ENCODE peak calls at places on chromosomes 11 and 22, in seven cellular contexts. S is neural crest cell, J is breast epithelium, H is prostate gland, W is foreskin fibroblast, A is fibroblast of mammary gland, G is AG10803. N is an unnamed sample.

GRCh38 chr11:119691701-119692546 is 37.1 kb downstream of the NECTIN1 start:
- DNase-seq in J (peak), G (no peak), A (no peak), H (peak), W (no peak), S (no peak), N (no peak)

GRCh38 chr11:86805873-86806310 is 5.5 kb downstream of the PRSS23 start:
- DNase-seq in A (peak), G (no peak), S (no peak), J (no peak), W (peak), H (no peak), N (no peak)

GRCh38 chr11:60762851-60763691 is 6.4 kb downstream of the MS4A15 start:
- DNase-seq in A (no peak), S (no peak), H (no peak), J (no peak), G (no peak), W (no peak), N (no peak)

GRCh38 chr11:15942936-15943335 is 413.4 kb downstream of the SOX6 start:
- DNase-seq in A (no peak), S (no peak), W (no peak), G (no peak), H (no peak), J (no peak), N (no peak)

GRCh38 chr11:76656087-76656531 is 14.4 kb downstream of the LRRC32 start:
- DNase-seq in G (no peak), J (no peak), W (no peak), A (no peak), H (no peak), S (no peak), N (no peak)

GRCh38 chr11:67400942-67401494 is 640 bp downstream of the PPP1CA start:
- DNase-seq in A (no peak), S (no peak), H (no peak), J (no peak), W (no peak), G (no peak), N (no peak)

GRCh38 chr11:27210509-27210908 is 152.5 kb downstream of the CCDC34 start:
- DNase-seq in J (no peak), G (no peak), W (no peak), A (no peak), S (no peak), H (no peak), N (no peak)

GRCh38 chr11:47979378-47980092 is 824 bp upstream of the PTPRJ start:
- DNase-seq in G (no peak), J (no peak), W (peak), H (no peak), S (no peak), A (no peak), N (no peak)

GRCh38 chr22:42834177-42834949 is 22.7 kb downstream of the ARFGAP3 start:
- DNase-seq in G (no peak), W (no peak), S (no peak), J (no peak), H (no peak), A (no peak), N (no peak)

GRCh38 chr11:1382831-1383607 is 6.7 kb upstream of the BRSK2 start:
- DNase-seq in J (peak), H (peak), W (peak), S (peak), A (peak), G (peak), N (peak)
- TF ChIP-seq CTCF in J (no peak), H (no peak), W (no peak), S (peak), A (no peak), G (no peak), N (no peak)

GRCh38 chr11:102669664-102670063 is 35.9 kb downstream of the MMP27 start:
- DNase-seq in A (peak), S (no peak), H (no peak), G (peak), W (peak), J (no peak), N (no peak)

GRCh38 chr11:102662607-102663006 is 37.5 kb upstream of the MMP20 start:
- DNase-seq in S (no peak), A (no peak), W (no peak), H (no peak), J (no peak), G (no peak), N (no peak)

GRCh38 chr11:102664001-102664752 is 39.0 kb upstream of the MMP20 start:
- DNase-seq in S (no peak), A (no peak), W (no peak), J (no peak), G (no peak), H (no peak), N (peak)

GRCh38 chr11:102661040-102661439 is 35.9 kb upstream of the MMP20 start:
- DNase-seq in H (no peak), J (no peak), G (no peak), A (no peak), W (no peak), S (no peak), N (no peak)

GRCh38 chr11:102666331-102666957 is 39.1 kb downstream of the MMP27 start:
- DNase-seq in A (peak), G (peak), J (no peak), H (peak), W (peak), S (peak), N (no peak)
- TF ChIP-seq CTCF in A (peak), G (peak), J (peak), H (peak), W (peak), S (peak), N (peak)

DNA sequence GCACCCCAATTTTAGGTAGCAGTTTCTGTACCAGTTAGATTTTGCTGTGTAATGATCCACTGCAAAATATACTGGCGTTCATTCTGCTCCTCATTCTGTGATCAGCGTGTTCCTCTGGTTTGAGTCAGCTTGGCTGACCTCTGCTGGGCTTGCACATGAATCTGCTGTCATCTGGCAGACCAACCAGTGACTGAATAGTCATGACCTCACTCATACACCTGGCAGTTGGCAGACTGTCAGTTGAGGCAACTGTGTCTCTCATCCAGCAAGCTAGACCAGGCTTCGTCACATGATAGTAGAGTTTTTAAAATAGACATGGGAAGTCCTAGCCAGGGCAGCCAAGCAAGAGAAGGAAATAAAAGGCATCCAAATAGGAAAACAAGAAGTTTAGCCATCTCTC is 316.3 kb upstream of the LARGE1 start:
- DNase-seq in A (no peak), G (no peak), W (no peak), S (no peak), H (no peak), J (peak), N (no peak)
- TF ChIP-seq CTCF in A (no peak), G (no peak), W (no peak), S (no peak), H (no peak), J (no peak), N (no peak)

GRCh38 chr11:64356498-64357411 is 2.2 kb upstream of the RPS6KA4 start:
- DNase-seq in W (peak), S (peak), H (no peak), G (peak), J (no peak), A (peak), N (peak)
- TF ChIP-seq CTCF in W (peak), S (peak), H (no peak), G (peak), J (no peak), A (peak), N (no peak)

GRCh38 chr11:64005691-64006090 is 19.5 kb downstream of the OTUB1 start:
- DNase-seq in A (no peak), G (no peak), H (no peak), W (no peak), S (no peak), J (no peak), N (no peak)

GRCh38 chr11:64003807-64004589 is 17.8 kb downstream of the OTUB1 start:
- DNase-seq in S (no peak), H (no peak), A (no peak), J (no peak), W (peak), G (no peak), N (no peak)

GRCh38 chr11:64006468-64006867 is 20.2 kb downstream of the OTUB1 start:
- DNase-seq in H (no peak), A (no peak), G (no peak), J (no peak), S (no peak), W (peak), N (no peak)

GRCh38 chr11:64007160-64007628 is 21.0 kb downstream of the OTUB1 start:
- DNase-seq in G (peak), J (no peak), W (peak), S (no peak), A (peak), H (no peak), N (no peak)

GRCh38 chr11:64004590-64004984 is 18.3 kb downstream of the OTUB1 start:
- DNase-seq in H (no peak), J (no peak), W (peak), S (no peak), G (no peak), A (peak), N (no peak)
- TF ChIP-seq CTCF in H (no peak), J (no peak), W (no peak), S (no peak), G (no peak), A (no peak), N (no peak)

GRCh38 chr22:50271519-50271970 is 1.4 kb upstream of the MAPK11 start:
- DNase-seq in A (peak), G (peak), S (peak), H (peak), J (no peak), W (peak), N (peak)
- TF ChIP-seq CTCF in A (no peak), G (no peak), S (no peak), H (no peak), J (no peak), W (no peak), N (no peak)

GRCh38 chr11:95739526-95739925 is 50.1 kb downstream of the FAM76B start:
- DNase-seq in H (no peak), J (no peak), S (no peak), A (no peak), G (no peak), W (no peak), N (no peak)

GRCh38 chr11:95734009-95734572 is 55.5 kb downstream of the FAM76B start:
- DNase-seq in G (no peak), H (no peak), S (no peak), W (no peak), J (no peak), A (no peak), N (no peak)

GRCh38 chr11:95736268-95737208 is 53.0 kb downstream of the FAM76B start:
- DNase-seq in W (peak), G (peak), S (no peak), H (no peak), A (peak), J (no peak), N (no peak)

GRCh38 chr11:95739108-95739507 is 50.5 kb downstream of the FAM76B start:
- DNase-seq in A (no peak), G (no peak), H (no peak), W (peak), J (no peak), S (no peak), N (no peak)
- TF ChIP-seq CTCF in A (peak), G (peak), H (no peak), W (no peak), J (no peak), S (no peak), N (no peak)

N was measured in endothelial cell.